ENCODE peak calls at places on chromosomes 12 and 14, in four cellular contexts. One of them, this sample, is unnamed.

GRCh38 chr12:24645254-24645653 is 303.6 kb downstream of the BCAT1 start:
- DNase-seq in neuronal stem cell: no peak
- DNase-seq in IMR-90: no peak
- DNase-seq in H1: no peak
- DNase-seq in this sample: no peak

GRCh38 chr12:4268549-4269181 is 4.9 kb upstream of the CCND2 start:
- DNase-seq in neuronal stem cell: no peak
- DNase-seq in IMR-90: no peak
- DNase-seq in H1: no peak
- DNase-seq in this sample: peak

GRCh38 chr12:60494249-60494648 is 898.4 kb downstream of the SLC16A7 start:
- DNase-seq in neuronal stem cell: no peak
- DNase-seq in IMR-90: peak
- DNase-seq in H1: no peak
- DNase-seq in this sample: peak

GRCh38 chr12:49930515-49931288 is 19.8 kb upstream of the AQP2 start:
- DNase-seq in neuronal stem cell: no peak
- DNase-seq in IMR-90: peak
- DNase-seq in H1: no peak
- DNase-seq in this sample: peak

GRCh38 chr14:75615200-75615599 is 36.8 kb downstream of the FLVCR2 start:
- DNase-seq in neuronal stem cell: no peak
- DNase-seq in IMR-90: no peak
- DNase-seq in H1: no peak
- DNase-seq in this sample: no peak

GRCh38 chr12:108734200-108734906 is 3.0 kb upstream of the CORO1C start:
- DNase-seq in neuronal stem cell: no peak
- DNase-seq in IMR-90: peak
- DNase-seq in H1: no peak
- DNase-seq in this sample: peak

GRCh38 chr12:112149596-112149995 is 24.2 kb downstream of the TRAFD1 start:
- DNase-seq in neuronal stem cell: no peak
- DNase-seq in IMR-90: no peak
- DNase-seq in H1: no peak
- DNase-seq in this sample: no peak

GRCh38 chr12:3578557-3578956 is 87.6 kb downstream of the PRMT8 start:
- DNase-seq in neuronal stem cell: no peak
- DNase-seq in IMR-90: no peak
- DNase-seq in H1: no peak
- DNase-seq in this sample: no peak

GRCh38 chr12:107492393-107493134 is 193.0 kb upstream of the PWP1 start:
- DNase-seq in neuronal stem cell: no peak
- DNase-seq in IMR-90: no peak
- DNase-seq in H1: no peak
- DNase-seq in this sample: no peak

GRCh38 chr14:49621114-49621881 is 699 bp downstream of the MGAT2 start:
- DNase-seq in neuronal stem cell: no peak
- DNase-seq in IMR-90: peak
- DNase-seq in H1: no peak
- DNase-seq in this sample: no peak

GRCh38 chr12:112116232-112117060 is 7.9 kb upstream of the NAA25 start:
- DNase-seq in neuronal stem cell: peak
- DNase-seq in IMR-90: peak
- DNase-seq in H1: peak
- DNase-seq in this sample: peak

GRCh38 chr14:81509838-81510452 is 23.7 kb downstream of the SEL1L start:
- DNase-seq in neuronal stem cell: no peak
- DNase-seq in IMR-90: no peak
- DNase-seq in H1: no peak
- DNase-seq in this sample: peak

GRCh38 chr12:30874455-30875313 is 51.9 kb upstream of the TSPAN11 start:
- DNase-seq in neuronal stem cell: no peak
- DNase-seq in IMR-90: no peak
- DNase-seq in H1: no peak
- DNase-seq in this sample: no peak

GRCh38 chr12:99732121-99732520 is 84.6 kb downstream of the GARIN6 start:
- DNase-seq in neuronal stem cell: no peak
- DNase-seq in IMR-90: no peak
- DNase-seq in H1: no peak
- DNase-seq in this sample: no peak

GRCh38 chr14:63542231-63542999 is 762 bp downstream of the PPP2R5E start:
- DNase-seq in neuronal stem cell: peak
- DNase-seq in IMR-90: no peak
- DNase-seq in H1: peak
- DNase-seq in this sample: peak

GRCh38 chr12:3171195-3171591 is 94.0 kb downstream of the TSPAN9 start:
- DNase-seq in neuronal stem cell: no peak
- DNase-seq in IMR-90: peak
- DNase-seq in H1: no peak
- DNase-seq in this sample: peak

GRCh38 chr12:47034661-47035060 is 44.8 kb upstream of the PCED1B start:
- DNase-seq in neuronal stem cell: no peak
- DNase-seq in IMR-90: peak
- DNase-seq in H1: no peak
- DNase-seq in this sample: no peak

GRCh38 chr12:114931025-114931424 is 247.1 kb upstream of the TBX3 start:
- DNase-seq in neuronal stem cell: no peak
- DNase-seq in IMR-90: no peak
- DNase-seq in H1: no peak
- DNase-seq in this sample: no peak

GRCh38 chr12:53217930-53218307 is 10.9 kb upstream of the ITGB7 start:
- DNase-seq in neuronal stem cell: no peak
- DNase-seq in IMR-90: peak
- DNase-seq in H1: no peak
- DNase-seq in this sample: peak

GRCh38 chr12:52839706-52840105 is 5.6 kb upstream of the KRT79 start:
- DNase-seq in neuronal stem cell: no peak
- DNase-seq in IMR-90: no peak
- DNase-seq in H1: no peak
- DNase-seq in this sample: no peak

GRCh38 chr12:120115066-120115465 is 1.5 kb downstream of the RAB35 start:
- DNase-seq in neuronal stem cell: no peak
- DNase-seq in IMR-90: no peak
- DNase-seq in H1: no peak
- DNase-seq in this sample: no peak

GRCh38 chr14:65976771-65977170 is 509.4 kb upstream of the CCDC196 start:
- DNase-seq in neuronal stem cell: no peak
- DNase-seq in IMR-90: no peak
- DNase-seq in H1: no peak
- DNase-seq in this sample: no peak

GRCh38 chr12:127489055-127489454 is 777.9 kb upstream of the TMEM132C start:
- DNase-seq in neuronal stem cell: no peak
- DNase-seq in IMR-90: no peak
- DNase-seq in H1: no peak
- DNase-seq in this sample: no peak

GRCh38 chr12:50326636-50327284 is 43.4 kb upstream of the LIMA1 start:
- DNase-seq in neuronal stem cell: no peak
- DNase-seq in IMR-90: peak
- DNase-seq in H1: no peak
- DNase-seq in this sample: no peak

GRCh38 chr14:68110989-68111704 is 291.6 kb downstream of the RAD51B start:
- DNase-seq in neuronal stem cell: no peak
- DNase-seq in IMR-90: no peak
- DNase-seq in H1: no peak
- DNase-seq in this sample: no peak

GRCh38 chr12:111447571-111448265 is 42.0 kb downstream of the SH2B3 start:
- DNase-seq in neuronal stem cell: no peak
- DNase-seq in IMR-90: no peak
- DNase-seq in H1: peak
- DNase-seq in this sample: no peak

GRCh38 chr14:81478446-81478845 is 55.2 kb downstream of the SEL1L start:
- DNase-seq in neuronal stem cell: no peak
- DNase-seq in IMR-90: no peak
- DNase-seq in H1: no peak
- DNase-seq in this sample: no peak

GRCh38 chr14:31205681-31206535 is 1.7 kb downstream of the HECTD1 start:
- DNase-seq in neuronal stem cell: no peak
- DNase-seq in IMR-90: peak
- DNase-seq in H1: no peak
- DNase-seq in this sample: peak

GRCh38 chr12:14244876-14245669 is 120.4 kb upstream of the ATF7IP start:
- DNase-seq in neuronal stem cell: no peak
- DNase-seq in IMR-90: no peak
- DNase-seq in H1: no peak
- DNase-seq in this sample: no peak

GRCh38 chr14:55366271-55366670 is 45.4 kb downstream of the ATG14 start:
- DNase-seq in neuronal stem cell: no peak
- DNase-seq in IMR-90: peak
- DNase-seq in H1: no peak
- DNase-seq in this sample: peak

GRCh38 chr14:93759781-93760307 is 28.4 kb downstream of the PRIMA1 start:
- DNase-seq in neuronal stem cell: no peak
- DNase-seq in IMR-90: no peak
- DNase-seq in H1: no peak
- DNase-seq in this sample: no peak

GRCh38 chr14:64035143-64035542 is 182.3 kb downstream of the SYNE2 start:
- DNase-seq in neuronal stem cell: no peak
- DNase-seq in IMR-90: peak
- DNase-seq in H1: no peak
- DNase-seq in this sample: peak

GRCh38 chr12:122336015-122336946 is 70.0 kb upstream of the VPS33A start:
- DNase-seq in neuronal stem cell: no peak
- DNase-seq in IMR-90: peak
- DNase-seq in H1: peak
- DNase-seq in this sample: peak

GRCh38 chr12:98895086-98895651 is 250.1 kb downstream of the APAF1 start:
- DNase-seq in neuronal stem cell: no peak
- DNase-seq in IMR-90: no peak
- DNase-seq in H1: peak
- DNase-seq in this sample: no peak

GRCh38 chr12:104011265-104011664 is 38.7 kb downstream of the GLT8D2 start:
- DNase-seq in neuronal stem cell: no peak
- DNase-seq in IMR-90: peak
- DNase-seq in H1: no peak
- DNase-seq in this sample: peak

GRCh38 chr12:6703631-6704030 is 3.0 kb upstream of the PIANP start:
- DNase-seq in neuronal stem cell: peak
- DNase-seq in IMR-90: peak
- DNase-seq in H1: peak
- DNase-seq in this sample: peak

GRCh38 chr12:68521848-68522502 is 88.7 kb upstream of the RAP1B start:
- DNase-seq in neuronal stem cell: no peak
- DNase-seq in IMR-90: no peak
- DNase-seq in H1: no peak
- DNase-seq in this sample: no peak

GRCh38 chr12:68515793-68516192 is 94.9 kb upstream of the RAP1B start:
- DNase-seq in neuronal stem cell: no peak
- DNase-seq in IMR-90: no peak
- DNase-seq in H1: no peak
- DNase-seq in this sample: no peak

GRCh38 chr12:68521321-68521839 is 89.3 kb upstream of the RAP1B start:
- DNase-seq in neuronal stem cell: no peak
- DNase-seq in IMR-90: peak
- DNase-seq in H1: no peak
- DNase-seq in this sample: peak
- H4K8ac ChIP-seq in neuronal stem cell: no peak
- H4K8ac ChIP-seq in IMR-90: peak
- H4K8ac ChIP-seq in H1: no peak
- H4K8ac ChIP-seq in this sample: no peak

GRCh38 chr12:56021882-56022497 is 1.1 kb downstream of the IKZF4 start:
- DNase-seq in neuronal stem cell: no peak
- DNase-seq in IMR-90: no peak
- DNase-seq in H1: no peak
- DNase-seq in this sample: peak
- H4K8ac ChIP-seq in neuronal stem cell: no peak
- H4K8ac ChIP-seq in IMR-90: peak
- H4K8ac ChIP-seq in H1: no peak
- H4K8ac ChIP-seq in this sample: peak

GRCh38 chr14:52703225-52703624 is 3.8 kb upstream of the PSMC6 start:
- DNase-seq in neuronal stem cell: no peak
- DNase-seq in IMR-90: peak
- DNase-seq in H1: no peak
- DNase-seq in this sample: peak

GRCh38 chr14:52703664-52704063 is 3.3 kb upstream of the PSMC6 start:
- DNase-seq in neuronal stem cell: no peak
- DNase-seq in IMR-90: no peak
- DNase-seq in H1: no peak
- DNase-seq in this sample: no peak

GRCh38 chr14:52706286-52706685 is 714 bp upstream of the PSMC6 start:
- DNase-seq in neuronal stem cell: no peak
- DNase-seq in IMR-90: peak
- DNase-seq in H1: no peak
- DNase-seq in this sample: peak

GRCh38 chr14:52711666-52712065 is 4.7 kb downstream of the PSMC6 start:
- DNase-seq in neuronal stem cell: no peak
- DNase-seq in IMR-90: peak
- DNase-seq in H1: no peak
- DNase-seq in this sample: no peak

GRCh38 chr14:52706724-52707706 is at the start of gene PSMC6:
- DNase-seq in neuronal stem cell: peak
- DNase-seq in IMR-90: peak
- DNase-seq in H1: peak
- DNase-seq in this sample: peak
- H4K8ac ChIP-seq in neuronal stem cell: no peak
- H4K8ac ChIP-seq in IMR-90: peak
- H4K8ac ChIP-seq in H1: peak
- H4K8ac ChIP-seq in this sample: peak

DNA sequence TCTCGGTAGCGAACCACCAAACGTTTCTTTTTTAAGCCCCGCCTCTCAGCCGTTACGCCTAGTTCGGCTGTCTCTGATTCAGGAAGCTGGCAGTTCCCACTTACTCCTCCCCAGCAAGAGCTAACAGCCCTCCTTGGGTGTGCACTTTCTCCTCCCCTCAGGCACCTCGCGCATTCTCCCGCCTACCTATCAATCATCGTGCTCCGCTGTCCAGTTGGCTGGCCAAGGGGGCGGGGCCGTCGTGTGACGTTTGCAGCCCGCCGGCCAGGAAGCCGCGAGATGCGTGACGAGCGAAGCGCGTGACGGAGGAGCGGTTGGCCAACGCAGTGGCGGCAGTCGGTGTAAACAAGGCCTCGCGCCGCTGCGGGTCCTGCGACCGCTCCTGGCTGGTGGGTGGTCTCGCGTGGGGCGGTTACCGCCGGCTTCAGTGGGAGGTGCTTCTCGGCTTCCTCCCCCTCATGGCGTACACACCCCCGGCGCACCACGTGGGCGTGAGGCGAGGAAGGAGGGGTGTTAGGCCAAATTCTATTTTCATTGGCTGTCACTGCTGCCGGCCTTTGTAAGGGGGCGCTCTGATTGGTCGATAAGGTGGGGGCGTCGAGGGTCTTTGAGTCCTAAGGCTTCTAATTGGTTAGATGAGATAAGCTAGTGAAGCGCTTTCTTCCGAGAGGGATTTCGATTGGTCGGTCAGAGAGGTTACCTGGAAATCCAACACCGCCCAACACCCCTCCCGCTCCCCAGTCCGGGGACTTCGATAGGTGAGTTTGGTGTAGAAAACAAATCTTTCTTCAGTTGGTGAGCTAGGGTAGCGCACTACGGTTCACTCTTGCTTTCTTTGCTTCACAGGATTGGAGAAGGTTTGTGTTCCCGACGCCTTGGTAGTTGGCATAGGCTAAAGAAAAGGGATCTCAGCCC is at the start of the genes DCAF11 and NRL:
- DNase-seq in neuronal stem cell: peak
- DNase-seq in IMR-90: peak
- DNase-seq in H1: peak
- DNase-seq in this sample: peak
- H4K8ac ChIP-seq in neuronal stem cell: peak
- H4K8ac ChIP-seq in IMR-90: peak
- H4K8ac ChIP-seq in H1: peak
- H4K8ac ChIP-seq in this sample: peak